ENCODE peak calls at places on chromosomes 7 and 10, in ten cellular contexts. Y is NCI-H1417; Q is EH; R is Right ventricle myocardium superior; Z is PC-3; F is non-pigmented ciliary epithelial cell; I is mucosa of gallbladder; E is HTR-8/SVneo; S is lower leg skin; H is activated CD8-positive, alpha-beta T cell treated with anti-CD3 and anti-CD28 coated beads for 36 hours. A is an unnamed sample.

GRCh38 chr7:106456339-106456738 is 171.6 kb upstream of the NAMPT start:
- DNase-seq in H (no peak), I (peak; percentile 69), S (no peak), F (no peak), Y (no peak), Z (no peak), E (no peak), R (no peak), Q (no peak), A (no peak)

GRCh38 chr10:88544140-88544870 is 38.8 kb downstream of the RNLS start:
- DNase-seq in Q (no peak), S (no peak), I (no peak), E (no peak), Y (no peak), H (no peak), Z (no peak), R (no peak), F (no peak), A (no peak)

GRCh38 chr7:140696024-140696678 is 357 bp upstream of the NDUFB2 start:
- DNase-seq in F (peak; percentile 63), S (peak; percentile 93), R (peak; percentile 98), I (peak; percentile 95), H (peak; percentile 97), Y (peak; percentile 95), E (peak; percentile 90), Q (peak; percentile 93), Z (peak; percentile 92), A (peak; percentile 95)

GRCh38 chr10:117818696-117819095 is 228.0 kb downstream of the RAB11FIP2 start:
- DNase-seq in E (no peak), Y (no peak), H (no peak), Z (no peak), Q (no peak), S (no peak), F (no peak), I (no peak), R (no peak), A (no peak)

GRCh38 chr7:75623390-75624133 is 115.2 kb downstream of the HIP1 start:
- DNase-seq in Z (no peak), Y (peak; percentile 31), Q (peak; percentile 56), F (no peak), H (no peak), S (no peak), I (peak; percentile 13), E (no peak), R (no peak), A (no peak)

GRCh38 chr7:16978358-16979244 is 96.8 kb upstream of the AGR3 start:
- DNase-seq in E (no peak), Q (peak; percentile 86), I (no peak), F (peak; percentile 49), H (no peak), Z (peak; percentile 84), Y (no peak), R (no peak), S (no peak), A (no peak)

GRCh38 chr10:97820305-97820704 is 29.3 kb upstream of the GOLGA7B start:
- DNase-seq in E (no peak), R (no peak), I (no peak), Z (no peak), F (no peak), S (no peak), Y (no peak), Q (no peak), H (no peak), A (no peak)

GRCh38 chr7:155942226-155942950 is 130.1 kb upstream of the SHH start:
- DNase-seq in Z (no peak), F (no peak), E (no peak), Q (no peak), S (no peak), R (no peak), I (no peak), Y (no peak), H (no peak), A (no peak)

GRCh38 chr10:79393221-79393923 is 46.1 kb downstream of the PPIF start:
- DNase-seq in S (no peak), I (no peak), Z (no peak), F (no peak), R (peak; percentile 24), Y (no peak), Q (no peak), H (no peak), E (no peak), A (no peak)

GRCh38 chr7:131911112-131911511 is 354.7 kb upstream of the PODXL start:
- DNase-seq in S (no peak), Y (no peak), Q (no peak), R (no peak), Z (no peak), F (no peak), I (no peak), E (no peak), H (no peak), A (no peak)

GRCh38 chr7:130513447-130513846 is 21.6 kb downstream of the MEST start:
- DNase-seq in H (no peak), S (no peak), F (no peak), I (no peak), E (no peak), Z (no peak), Q (no peak), Y (no peak), R (no peak), A (no peak)

GRCh38 chr7:16564909-16565426 is 38.3 kb downstream of the LRRC72 start:
- DNase-seq in F (peak; percentile 15), I (no peak), E (peak; percentile 53), S (no peak), R (no peak), H (peak; percentile 46), Y (peak; percentile 49), Q (peak; percentile 54), Z (peak; percentile 82), A (no peak)

GRCh38 chr7:3066506-3066905 is 22.8 kb upstream of the CARD11 start:
- DNase-seq in I (no peak), Y (no peak), S (no peak), H (no peak), F (no peak), R (no peak), Z (no peak), E (no peak), Q (no peak), A (no peak)

GRCh38 chr7:156640949-156641485 is 443 bp downstream of the RNF32 start:
- DNase-seq in Z (peak; percentile 47), Q (peak; percentile 43), S (no peak), Y (peak; percentile 74), E (no peak), I (no peak), H (peak; percentile 78), R (no peak), F (no peak), A (peak; percentile 28)

GRCh38 chr7:2159176-2159520 is 73.6 kb downstream of the MAD1L1 start:
- DNase-seq in H (no peak), S (no peak), Z (no peak), Q (no peak), F (no peak), I (no peak), E (no peak), R (peak; percentile 26), Y (no peak), A (no peak)

GRCh38 chr10:110495731-110496552 is 1.8 kb upstream of the DUSP5 start:
- DNase-seq in H (peak; percentile 84), I (no peak), S (peak; percentile 40), E (no peak), R (peak; percentile 52), F (peak; percentile 79), Z (peak; percentile 72), Q (peak; percentile 99), Y (no peak), A (peak; percentile 75)

GRCh38 chr7:90401989-90402388 is 1.3 kb upstream of the CLDN12 start:
- DNase-seq in R (no peak), E (no peak), Y (no peak), Z (no peak), H (no peak), I (peak; percentile 14), S (no peak), F (no peak), Q (peak; percentile 23), A (no peak)

GRCh38 chr10:132642732-132643008 is 105.1 kb downstream of the INPP5A start:
- DNase-seq in Q (no peak), E (no peak), Y (no peak), Z (no peak), R (no peak), F (no peak), H (no peak), S (no peak), I (no peak), A (no peak)

A was measured in activated CD4-positive, alpha-beta T cell treated with anti-CD3 and anti-CD28 coated beads, Interleukin-2, amount 50 U/mL, for 4 hours.